ENCODE peak calls at places on chromosomes 13 and 19, in nine cellular contexts. X, W, O, R, E, A, C, H and T are unnamed samples.

GRCh38 chr19:14138576-14139265 is 2.3 kb upstream of the ASF1B start:
- DNase-seq in X (no peak), W (no peak), O (no peak), R (peak), E (no peak), A (no peak), C (no peak), H (no peak), T (peak)

GRCh38 chr13:113650275-113650674 is 7.7 kb downstream of the ATP4B start:
- DNase-seq in X (no peak), W (no peak), O (no peak), R (no peak), E (no peak), A (no peak), C (peak), H (peak), T (no peak)

GRCh38 chr19:10389863-10390262 is 9.5 kb upstream of the TYK2 start:
- DNase-seq in X (no peak), W (peak), O (no peak), R (no peak), E (no peak), A (no peak), C (no peak), H (no peak), T (no peak)

GRCh38 chr19:5293607-5294089 is 47.0 kb downstream of the PTPRS start:
- DNase-seq in X (no peak), W (no peak), O (no peak), R (no peak), E (no peak), A (peak), C (no peak), H (no peak), T (peak)

GRCh38 chr13:24208314-24208713 is 47.8 kb downstream of the SPATA13 start:
- DNase-seq in X (peak), W (no peak), O (no peak), R (peak), E (peak), A (no peak), C (no peak), H (no peak), T (peak)

GRCh38 chr13:100608906-100609305 is 20.3 kb upstream of the GGACT start:
- DNase-seq in X (no peak), W (no peak), O (no peak), R (peak), E (no peak), A (no peak), C (no peak), H (no peak), T (no peak)

GRCh38 chr19:35120492-35120891 is 4.9 kb downstream of the FXYD3 start:
- DNase-seq in X (peak), W (no peak), O (no peak), R (no peak), E (peak), A (no peak), C (no peak), H (no peak), T (peak)

GRCh38 chr19:58492265-58492664 is 16.1 kb downstream of the ZNF446 start:
- DNase-seq in X (no peak), W (no peak), O (no peak), R (no peak), E (no peak), A (no peak), C (no peak), H (no peak), T (no peak)

GRCh38 chr19:17235618-17236413 is 9.8 kb downstream of the OCEL1 start:
- DNase-seq in X (peak), W (no peak), O (peak), R (peak), E (peak), A (peak), C (peak), H (peak), T (peak)

GRCh38 chr19:33175886-33176669 is 18.1 kb upstream of the LRP3 start:
- DNase-seq in X (peak), W (peak), O (no peak), R (no peak), E (peak), A (no peak), C (no peak), H (no peak), T (no peak)

GRCh38 chr13:95708390-95708774 is 31.4 kb downstream of the DNAJC3 start:
- DNase-seq in X (no peak), W (no peak), O (no peak), R (no peak), E (no peak), A (no peak), C (no peak), H (no peak), T (no peak)

GRCh38 chr19:46080561-46080960 is 39.8 kb upstream of the IGFL4 start:
- DNase-seq in X (no peak), W (no peak), O (no peak), R (no peak), E (peak), A (no peak), C (no peak), H (no peak), T (peak)

GRCh38 chr13:104086759-104087158 is 1020.5 kb upstream of the SLC10A2 start:
- DNase-seq in X (no peak), W (no peak), O (no peak), R (no peak), E (no peak), A (no peak), C (no peak), H (no peak), T (peak)

GRCh38 chr13:85314686-85315085 is 484.5 kb downstream of the SLITRK6 start:
- DNase-seq in X (no peak), W (no peak), O (no peak), R (no peak), E (no peak), A (no peak), C (no peak), H (no peak), T (no peak)

GRCh38 chr13:27339299-27339698 is 68.7 kb downstream of the RASL11A start:
- DNase-seq in X (peak), W (peak), O (no peak), R (peak), E (peak), A (no peak), C (no peak), H (no peak), T (peak)

GRCh38 chr13:68628994-68629393 is 1398.9 kb upstream of the PCDH9 start:
- DNase-seq in X (no peak), W (no peak), O (no peak), R (no peak), E (no peak), A (no peak), C (no peak), H (no peak), T (no peak)

GRCh38 chr19:1553415-1553814 is 14.7 kb downstream of the MEX3D start:
- DNase-seq in X (no peak), W (no peak), O (no peak), R (no peak), E (no peak), A (no peak), C (no peak), H (no peak), T (no peak)

GRCh38 chr13:20035130-20035529 is 76.6 kb downstream of the ZMYM2 start:
- DNase-seq in X (no peak), W (no peak), O (no peak), R (no peak), E (peak), A (no peak), C (no peak), H (no peak), T (peak)

GRCh38 chr13:29943301-29944085 is 93.1 kb upstream of the UBL3 start:
- DNase-seq in X (no peak), W (no peak), O (no peak), R (no peak), E (no peak), A (no peak), C (no peak), H (no peak), T (no peak)

GRCh38 chr19:50450369-50451222 is 17.9 kb downstream of the MYBPC2 start:
- DNase-seq in X (no peak), W (no peak), O (no peak), R (no peak), E (no peak), A (no peak), C (no peak), H (no peak), T (no peak)

GRCh38 chr13:32323912-32324311 is 8.6 kb downstream of the BRCA2 start:
- DNase-seq in X (peak), W (no peak), O (no peak), R (peak), E (no peak), A (no peak), C (no peak), H (no peak), T (peak)

GRCh38 chr19:2650515-2650914 is 52.0 kb downstream of the GNG7 start:
- DNase-seq in X (no peak), W (no peak), O (no peak), R (no peak), E (no peak), A (no peak), C (no peak), H (peak), T (no peak)

GRCh38 chr19:14383898-14384669 is 2.8 kb downstream of the ADGRE5 start:
- DNase-seq in X (peak), W (no peak), O (no peak), R (no peak), E (no peak), A (no peak), C (peak), H (no peak), T (peak)

GRCh38 chr19:23436318-23436717 is 41.0 kb upstream of the ZNF91 start:
- DNase-seq in X (no peak), W (peak), O (no peak), R (no peak), E (no peak), A (no peak), C (no peak), H (no peak), T (no peak)

GRCh38 chr13:96677029-96677428 is 317.2 kb downstream of the OXGR1 start:
- DNase-seq in X (no peak), W (no peak), O (no peak), R (no peak), E (no peak), A (no peak), C (no peak), H (no peak), T (no peak)

GRCh38 chr13:79812070-79812850 is 331.3 kb downstream of the NDFIP2 start:
- DNase-seq in X (no peak), W (no peak), O (no peak), R (no peak), E (no peak), A (no peak), C (no peak), H (no peak), T (no peak)

GRCh38 chr19:45146716-45147337 is 14.0 kb downstream of the NKPD1 start:
- DNase-seq in X (no peak), W (no peak), O (no peak), R (no peak), E (no peak), A (no peak), C (no peak), H (no peak), T (no peak)

GRCh38 chr19:4524808-4525562 is 6.7 kb upstream of the PLIN4 start:
- DNase-seq in X (peak), W (peak), O (peak), R (peak), E (peak), A (peak), C (no peak), H (peak), T (peak)

GRCh38 chr13:32334676-32335075 is 19.4 kb downstream of the BRCA2 start:
- DNase-seq in X (no peak), W (no peak), O (no peak), R (no peak), E (no peak), A (no peak), C (no peak), H (no peak), T (peak)

GRCh38 chr19:48751835-48752510 is 468 bp downstream of the FUT1 start:
- DNase-seq in X (no peak), W (no peak), O (no peak), R (peak), E (no peak), A (no peak), C (no peak), H (no peak), T (no peak)

GRCh38 chr19:58346961-58347929 is 6.0 kb downstream of the A1BG start:
- DNase-seq in X (peak), W (peak), O (peak), R (peak), E (peak), A (peak), C (peak), H (peak), T (peak)

GRCh38 chr13:75798353-75799245 is 162.5 kb downstream of the LMO7 start:
- DNase-seq in X (peak), W (no peak), O (no peak), R (peak), E (peak), A (no peak), C (no peak), H (no peak), T (peak)

GRCh38 chr13:40119852-40120251 is 464.4 kb downstream of the COG6 start:
- DNase-seq in X (no peak), W (no peak), O (no peak), R (no peak), E (no peak), A (no peak), C (no peak), H (no peak), T (no peak)

GRCh38 chr13:26423634-26424033 is 133.8 kb upstream of the WASF3 start:
- DNase-seq in X (no peak), W (no peak), O (no peak), R (no peak), E (no peak), A (peak), C (no peak), H (peak), T (peak)

GRCh38 chr19:13014101-13014920 is 19.0 kb downstream of the NFIX start:
- DNase-seq in X (no peak), W (no peak), O (no peak), R (no peak), E (no peak), A (no peak), C (no peak), H (no peak), T (peak)

GRCh38 chr19:14516746-14517438 is 1.3 kb downstream of the DNAJB1 start:
- DNase-seq in X (no peak), W (no peak), O (no peak), R (peak), E (no peak), A (no peak), C (no peak), H (no peak), T (no peak)

GRCh38 chr13:25169356-25169755 is 2.7 kb downstream of the AMER2 start:
- DNase-seq in X (no peak), W (no peak), O (no peak), R (no peak), E (no peak), A (no peak), C (no peak), H (no peak), T (no peak)

GRCh38 chr13:113074401-113074800 is 31.2 kb upstream of the F7 start:
- DNase-seq in X (no peak), W (no peak), O (no peak), R (no peak), E (no peak), A (peak), C (no peak), H (no peak), T (no peak)

GRCh38 chr19:3024870-3025515 is 4.1 kb downstream of the TLE2 start:
- DNase-seq in X (no peak), W (no peak), O (no peak), R (no peak), E (no peak), A (no peak), C (no peak), H (no peak), T (no peak)

GRCh38 chr13:22369840-22370239 is 699.0 kb downstream of the FGF9 start:
- DNase-seq in X (no peak), W (no peak), O (no peak), R (no peak), E (no peak), A (no peak), C (no peak), H (no peak), T (no peak)
- TF ChIP-seq CTCF in X (no peak), W (no peak), O (no peak), R (no peak), E (no peak), A (no peak), C (no peak), H (no peak), T (no peak)

GRCh38 chr13:48624858-48625257 is 28.9 kb upstream of the CYSLTR2 start:
- DNase-seq in X (no peak), W (no peak), O (no peak), R (peak), E (no peak), A (no peak), C (no peak), H (no peak), T (peak)

GRCh38 chr13:48626726-48627451 is 26.8 kb upstream of the CYSLTR2 start:
- DNase-seq in X (no peak), W (no peak), O (no peak), R (peak), E (no peak), A (no peak), C (no peak), H (no peak), T (no peak)

GRCh38 chr13:48625396-48626076 is 28.2 kb upstream of the CYSLTR2 start:
- DNase-seq in X (no peak), W (peak), O (no peak), R (no peak), E (no peak), A (no peak), C (no peak), H (no peak), T (no peak)

GRCh38 chr13:48624016-48624415 is 29.7 kb upstream of the CYSLTR2 start:
- DNase-seq in X (no peak), W (no peak), O (no peak), R (no peak), E (no peak), A (no peak), C (no peak), H (no peak), T (no peak)

DNA sequence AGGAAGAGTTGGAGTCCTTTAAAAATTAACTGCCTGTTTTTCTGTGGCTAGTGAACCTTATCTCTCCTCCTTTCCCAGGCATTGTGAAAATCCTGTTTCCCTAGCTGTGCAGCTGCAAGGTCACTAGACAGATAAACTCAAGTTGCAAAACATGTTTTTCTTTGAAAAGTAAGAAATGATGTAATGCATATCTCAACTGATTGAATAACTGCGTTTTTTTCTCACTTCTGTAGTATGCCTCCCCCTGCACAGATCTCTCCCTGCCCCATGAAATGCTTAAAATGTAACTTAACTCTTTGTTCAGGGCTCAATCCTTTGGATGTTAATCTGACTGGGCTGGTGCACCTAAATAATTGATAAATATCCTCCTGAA is 27.7 kb upstream of the CYSLTR2 start:
- DNase-seq in X (no peak), W (peak), O (no peak), R (peak), E (no peak), A (no peak), C (no peak), H (no peak), T (peak)
- H3K4me3 ChIP-seq in X (no peak), W (no peak), O (no peak), R (no peak), E (no peak), A (no peak), C (no peak), H (no peak), T (no peak)

DNA sequence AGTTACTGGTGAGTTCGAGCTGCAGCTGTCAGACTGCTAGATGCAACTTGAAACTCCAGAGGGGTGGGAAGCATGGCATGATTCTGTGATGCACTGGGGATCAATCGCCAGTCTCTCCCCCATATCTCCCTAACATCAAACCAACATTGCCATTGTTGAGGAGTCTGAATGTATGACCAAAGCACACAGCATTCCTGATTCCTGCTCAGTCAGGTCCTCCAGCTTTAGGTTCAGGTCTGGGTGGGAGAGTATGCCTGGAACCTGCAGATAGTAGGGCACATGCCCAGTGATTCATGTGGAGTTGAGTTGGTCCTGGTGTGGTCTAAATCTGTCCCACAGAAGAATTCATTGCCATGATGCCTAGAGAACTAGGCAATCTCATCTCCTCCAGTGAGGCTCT is 269.1 kb downstream of the GPC5 start:
- DNase-seq in X (no peak), W (no peak), O (no peak), R (no peak), E (no peak), A (no peak), C (no peak), H (no peak), T (no peak)
- TF ChIP-seq CTCF in X (no peak), W (no peak), O (no peak), R (no peak), E (no peak), A (no peak), C (no peak), H (no peak), T (no peak)

DNA sequence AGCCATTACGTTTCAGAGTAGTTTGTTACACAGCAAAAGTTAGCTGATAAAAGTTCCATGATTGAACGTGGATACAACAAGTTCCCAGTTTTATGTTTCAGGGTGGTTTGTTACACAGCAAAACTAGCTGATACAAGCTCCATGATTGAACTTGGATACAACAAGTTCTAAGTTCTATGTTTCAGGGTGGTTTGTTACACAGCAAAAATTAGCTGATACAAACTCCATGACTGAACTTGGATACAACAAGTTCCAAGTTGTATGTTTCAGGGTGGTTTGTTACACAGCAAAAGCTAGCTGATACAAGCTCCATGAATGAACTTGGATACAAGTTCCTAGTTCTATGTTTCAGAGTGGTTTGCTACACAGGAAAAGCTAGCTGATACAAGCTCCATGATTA is 47.6 kb downstream of the INSR start:
- DNase-seq in X (no peak), W (no peak), O (no peak), R (no peak), E (no peak), A (no peak), C (no peak), H (no peak), T (no peak)
- H3K4me3 ChIP-seq in X (no peak), W (no peak), O (no peak), R (no peak), E (no peak), A (no peak), C (no peak), H (no peak), T (no peak)

GRCh38 chr19:40133491-40133890 is 42.7 kb upstream of the ZNF780A start:
- DNase-seq in X (no peak), W (no peak), O (no peak), R (no peak), E (no peak), A (no peak), C (no peak), H (no peak), T (no peak)

GRCh38 chr19:40134866-40135265 is 44.1 kb upstream of the ZNF780A start:
- DNase-seq in X (no peak), W (no peak), O (no peak), R (no peak), E (no peak), A (no peak), C (no peak), H (no peak), T (no peak)

GRCh38 chr19:40141546-40141945 is 49.7 kb upstream of the MAP3K10 start:
- DNase-seq in X (no peak), W (no peak), O (no peak), R (no peak), E (no peak), A (no peak), C (no peak), H (no peak), T (no peak)

GRCh38 chr19:40139533-40140287 is 49.0 kb upstream of the ZNF780A start:
- DNase-seq in X (peak), W (peak), O (no peak), R (peak), E (peak), A (no peak), C (no peak), H (no peak), T (peak)

GRCh38 chr19:40136818-40137217 is 46.1 kb upstream of the ZNF780A start:
- DNase-seq in X (no peak), W (no peak), O (no peak), R (no peak), E (no peak), A (no peak), C (no peak), H (no peak), T (no peak)
- TF ChIP-seq CTCF in X (no peak), W (no peak), O (no peak), R (no peak), E (peak), A (no peak), C (no peak), H (no peak), T (no peak)

DNA sequence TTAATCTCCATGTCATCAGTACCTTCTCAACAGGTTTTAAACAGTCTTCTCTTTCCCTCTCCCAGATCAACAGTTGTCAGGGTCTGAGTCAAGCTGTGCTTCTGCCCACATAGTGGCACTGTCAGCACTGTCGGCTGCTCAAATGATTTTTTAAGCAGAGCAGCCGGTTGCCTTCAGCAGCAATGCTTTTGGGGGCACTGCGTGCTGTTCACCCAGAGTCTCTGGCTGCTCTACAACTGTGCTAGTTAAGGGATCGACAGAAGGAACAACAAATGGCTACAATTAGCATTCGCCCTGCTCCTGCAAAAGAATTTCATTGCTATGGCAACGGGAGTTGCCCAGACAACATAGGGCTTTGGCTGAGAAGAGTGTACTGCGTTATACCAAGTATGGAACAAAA is 412.9 kb downstream of the DIAPH3 start:
- DNase-seq in X (peak), W (peak), O (no peak), R (peak), E (no peak), A (no peak), C (no peak), H (no peak), T (peak)
- H3K4me3 ChIP-seq in X (no peak), W (no peak), O (no peak), R (no peak), E (no peak), A (no peak), C (no peak), H (no peak), T (no peak)